ENCODE peak calls at places on chromosome 17, in five cellular contexts. I, W, O, D and T are unnamed samples.

GRCh38 chr17:56978441-56979090 is 635 bp downstream of the SCPEP1 start:
- DNase-seq in D (no peak), O (no peak), W (no peak), I (peak; percentile 29), T (no peak)

GRCh38 chr17:45338996-45339535 is 22.2 kb upstream of the MAP3K14 start:
- DNase-seq in I (no peak), D (no peak), O (no peak), W (no peak), T (no peak)

GRCh38 chr17:71163121-71163812 is 957.6 kb upstream of the SOX9 start:
- DNase-seq in W (no peak), D (no peak), I (no peak), O (no peak), T (no peak)

GRCh38 chr17:68222586-68222985 is 25.3 kb upstream of the AMZ2 start:
- DNase-seq in D (no peak), W (no peak), I (no peak), O (no peak), T (no peak)

GRCh38 chr17:74042744-74043486 is 160.6 kb upstream of the RPL38 start:
- DNase-seq in I (peak; percentile 12), D (no peak), O (peak; percentile 23), W (no peak), T (peak; percentile 91)

GRCh38 chr17:68760141-68760475 is 158.9 kb upstream of the FAM20A start:
- DNase-seq in W (no peak), I (no peak), O (no peak), D (no peak), T (no peak)

GRCh38 chr17:72393553-72393952 is 272.7 kb downstream of the SOX9 start:
- DNase-seq in D (no peak), W (no peak), I (no peak), O (no peak), T (peak; percentile 81)

GRCh38 chr17:76458580-76459490 is 5.9 kb upstream of the UBE2O start:
- DNase-seq in D (no peak), W (peak; percentile 79), O (peak; percentile 71), I (peak; percentile 84), T (peak; percentile 57)

GRCh38 chr17:61211233-61211632 is 188.4 kb upstream of the TBX2 start:
- DNase-seq in W (no peak), O (no peak), D (no peak), I (no peak), T (no peak)

GRCh38 chr17:75773121-75773807 is 8.3 kb upstream of the GALK1 start:
- DNase-seq in D (no peak), I (no peak), O (no peak), W (no peak), T (no peak)

GRCh38 chr17:31050948-31051347 is 43.8 kb upstream of the NF1 start:
- DNase-seq in W (no peak), O (no peak), I (no peak), D (no peak), T (no peak)

GRCh38 chr17:1050996-1051925 is 54.3 kb downstream of the TIMM22 start:
- DNase-seq in W (no peak), D (no peak), O (no peak), I (no peak), T (no peak)

GRCh38 chr17:75492555-75493168 is 22.7 kb downstream of the CASKIN2 start:
- DNase-seq in D (no peak), I (no peak), O (no peak), W (no peak), T (no peak)

GRCh38 chr17:28475151-28475900 is 1.9 kb downstream of the SLC13A2 start:
- DNase-seq in O (peak; percentile 35), D (no peak), I (no peak), W (no peak), T (no peak)

GRCh38 chr17:43902190-43902589 is 5.1 kb downstream of the MPP2 start:
- DNase-seq in W (no peak), I (no peak), D (no peak), O (no peak), T (no peak)

GRCh38 chr17:50047488-50048126 is 8.3 kb upstream of the ITGA3 start:
- DNase-seq in D (no peak), W (no peak), O (no peak), I (no peak), T (no peak)

GRCh38 chr17:66494023-66494803 is 191.8 kb downstream of the PRKCA start:
- DNase-seq in W (no peak), I (peak; percentile 73), D (no peak), O (no peak), T (peak; percentile 61)

GRCh38 chr17:51165680-51166197 is 472 bp upstream of the NME2 start:
- DNase-seq in I (peak; percentile 54), O (no peak), D (no peak), W (no peak), T (no peak)

GRCh38 chr17:9175700-9176467 is 154.6 kb downstream of the NTN1 start:
- DNase-seq in O (no peak), W (no peak), I (peak; percentile 2), D (no peak), T (no peak)

GRCh38 chr17:37731056-37731455 is 13.8 kb downstream of the HNF1B start:
- DNase-seq in O (no peak), W (no peak), D (no peak), I (no peak), T (no peak)

GRCh38 chr17:71437176-71437575 is 683.6 kb upstream of the SOX9 start:
- DNase-seq in W (no peak), D (no peak), I (no peak), O (no peak), T (no peak)

GRCh38 chr17:37570527-37571093 is 38.6 kb downstream of the SYNRG start:
- DNase-seq in D (no peak), O (peak; percentile 60), W (peak; percentile 60), I (peak; percentile 47), T (peak; percentile 34)

GRCh38 chr17:77049440-77049839 is 91.3 kb upstream of the SEC14L1 start:
- DNase-seq in W (no peak), O (no peak), D (no peak), I (no peak), T (peak; percentile 24)

GRCh38 chr17:47239663-47240374 is 13.8 kb upstream of the ITGB3 start:
- DNase-seq in O (no peak), I (peak; percentile 87), D (peak; percentile 40), W (no peak), T (peak; percentile 69)

GRCh38 chr17:31758646-31759045 is 100.4 kb downstream of the COPRS start:
- DNase-seq in D (no peak), I (no peak), W (no peak), O (no peak), T (no peak)

DNA sequence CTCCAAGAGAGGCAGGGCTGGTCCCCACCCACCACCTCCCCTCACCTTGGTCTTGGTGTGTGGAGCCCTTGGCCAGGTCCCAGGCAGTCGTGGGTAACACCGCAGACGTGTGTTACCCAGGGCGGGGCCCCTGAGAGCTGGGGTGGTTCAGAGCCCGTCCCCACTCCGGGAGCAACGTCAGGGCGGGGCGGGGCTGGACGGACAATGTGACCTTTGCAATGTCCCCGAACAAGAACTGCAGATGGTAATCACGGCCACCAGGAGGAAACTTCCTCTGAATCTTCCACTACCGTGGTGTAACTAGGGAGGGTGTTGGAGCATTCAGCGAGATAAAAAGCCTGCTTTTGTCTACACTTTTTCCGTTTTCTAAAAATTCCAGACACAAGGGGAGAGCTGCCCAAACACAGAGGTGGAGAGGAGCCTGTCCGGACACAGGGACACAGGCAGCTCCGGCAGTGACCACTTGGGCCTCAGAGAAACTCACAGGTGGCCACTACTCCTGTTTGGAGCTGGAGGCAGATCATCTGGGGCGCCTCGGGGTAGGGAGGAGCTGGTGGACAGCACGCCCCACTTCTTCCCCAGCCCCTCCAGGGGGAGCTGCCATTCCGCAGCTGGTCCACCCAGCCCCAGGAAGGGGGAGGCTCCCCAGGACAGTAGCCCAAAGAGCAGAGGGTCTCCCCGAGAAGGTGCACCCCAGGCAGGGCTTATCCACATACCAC is 14.2 kb upstream of the SLC38A10 start:
- DNase-seq in O (peak; percentile 91), W (no peak), I (peak; percentile 95), D (no peak), T (peak; percentile 85)
- TF ChIP-seq SP1 in O (peak; percentile 67), W (no peak), I (peak; percentile 63), D (no peak), T (no peak)

GRCh38 chr17:19652595-19652994 is 4.0 kb downstream of the ALDH3A2 start:
- DNase-seq in W (no peak), O (no peak), I (no peak), D (no peak), T (no peak)
- H3K4me3 ChIP-seq in W (no peak overlapping the region), O (peak overlapping the region; percentile 20), I (no peak overlapping the region), D (no peak overlapping the region), T (no peak overlapping the region)

GRCh38 chr17:83122834-83123233 is 43.4 kb downstream of the METRNL start:
- DNase-seq in I (no peak), O (no peak), W (no peak), D (no peak), T (no peak)

GRCh38 chr17:83126275-83126930 is 47.0 kb downstream of the METRNL start:
- DNase-seq in I (peak; percentile 30), D (no peak), W (no peak), O (no peak), T (no peak)

GRCh38 chr17:83127431-83128160 is 48.2 kb downstream of the METRNL start:
- DNase-seq in D (no peak), O (no peak), I (no peak), W (no peak), T (no peak)

GRCh38 chr17:83125515-83126274 is 46.3 kb downstream of the METRNL start:
- DNase-seq in I (no peak), W (no peak), O (no peak), D (no peak), T (no peak)

DNA sequence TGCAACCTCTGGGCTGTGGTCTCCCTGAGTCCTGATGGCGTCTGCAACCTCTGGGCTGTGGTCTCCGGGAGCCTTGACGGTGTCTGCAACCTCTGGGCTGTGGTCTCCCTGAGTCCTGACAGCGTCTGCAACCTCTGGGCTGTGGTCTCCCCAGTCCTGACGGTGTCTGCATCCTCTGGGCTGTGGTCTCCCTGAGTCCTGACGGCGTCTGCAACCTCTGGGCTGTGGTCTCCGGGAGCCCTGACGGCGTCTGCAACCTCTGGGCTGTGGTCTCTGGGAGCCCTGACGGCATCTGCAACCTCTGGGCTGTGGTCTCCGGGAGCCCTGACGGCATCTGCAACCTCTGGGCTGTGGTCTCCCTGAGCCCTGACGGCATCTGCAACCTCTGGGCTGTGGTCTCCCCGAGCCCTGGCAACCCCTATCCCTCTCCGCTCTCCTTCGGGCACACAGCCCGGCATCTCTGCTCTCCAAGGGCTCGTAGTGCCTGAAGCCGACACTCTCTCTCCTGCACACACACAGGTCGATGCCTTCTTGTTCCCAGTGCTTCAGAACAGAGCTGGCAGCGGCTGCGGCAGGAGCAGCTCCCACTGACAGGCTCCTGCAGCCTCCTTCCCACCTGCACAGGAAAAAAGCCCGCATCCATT is 45.6 kb downstream of the METRNL start:
- DNase-seq in I (no peak), D (no peak), W (no peak), O (no peak), T (no peak)
- TF ChIP-seq SP1 in I (no peak), D (no peak), W (no peak), O (no peak), T (no peak)

DNA sequence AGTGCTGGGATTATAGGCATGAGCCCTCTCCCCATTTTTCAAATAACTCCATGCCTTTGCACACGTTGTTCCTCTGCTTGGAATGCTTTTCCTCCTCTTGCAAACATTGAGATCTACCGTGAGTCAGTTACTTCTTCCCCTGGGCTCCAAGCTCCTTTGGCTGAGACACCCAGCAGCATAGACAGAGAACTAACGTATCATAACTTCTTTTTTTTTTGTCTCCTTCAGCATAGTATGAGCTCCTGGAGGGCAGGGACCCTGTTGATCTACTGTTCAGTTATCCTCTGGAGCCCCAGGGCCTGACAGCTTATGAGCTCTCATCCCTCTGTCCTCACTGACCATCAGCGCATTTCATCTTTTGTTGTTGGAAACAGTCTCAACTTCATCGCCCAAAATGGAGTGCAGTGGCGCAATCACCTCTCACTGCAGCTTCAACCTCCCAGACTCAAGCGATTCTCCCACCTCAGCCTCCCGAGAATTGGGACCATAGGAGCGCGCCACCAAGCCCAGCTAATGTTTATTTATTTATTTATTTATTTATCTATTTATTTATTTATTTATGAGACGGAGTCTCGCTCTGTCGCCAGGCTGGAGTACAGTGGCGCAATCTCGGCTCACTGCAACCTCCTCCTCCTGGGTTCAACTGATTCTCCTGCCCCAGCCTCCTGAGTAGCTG is 2.2 kb downstream of the SPAG7 start:
- DNase-seq in W (no peak), D (no peak), I (no peak), O (no peak), T (no peak)
- H3K4me3 ChIP-seq in W (no peak overlapping the region), D (no peak overlapping the region), I (no peak overlapping the region), O (no peak overlapping the region), T (no peak overlapping the region)